ENCODE peak calls at places on chromosomes 2 and 18, in seven cellular contexts. C, T, R, G, B, E and J are unnamed samples.

GRCh38 chr18:7452331-7452730 is 114.8 kb upstream of the PTPRM start:
- DNase-seq in C (peak; percentile 58), E (peak; percentile 22), B (no peak), R (no peak), T (no peak), G (no peak), J (no peak)

GRCh38 chr2:149313512-149313972 is 16.8 kb upstream of the LYPD6 start:
- DNase-seq in R (no peak), T (peak; percentile 83), C (peak; percentile 71), E (peak; percentile 62), G (no peak), B (no peak), J (no peak)

GRCh38 chr2:75022516-75022915 is 64.1 kb downstream of the POLE4 start:
- DNase-seq in E (no peak), C (no peak), B (no peak), R (no peak), G (no peak), T (no peak), J (no peak)

GRCh38 chr2:46812381-46813024 is 103.1 kb downstream of the MCFD2 start:
- DNase-seq in B (no peak), E (peak; percentile 4), C (no peak), R (no peak), T (no peak), G (no peak), J (peak; percentile 12)

GRCh38 chr18:76822510-76823165 is at the start of gene ZNF236:
- DNase-seq in G (peak; percentile 38), R (peak; percentile 62), E (peak; percentile 84), C (peak; percentile 67), B (peak; percentile 79), T (peak; percentile 78), J (peak; percentile 73)

GRCh38 chr2:21715865-21716264 is 592.1 kb downstream of the TDRD15 start:
- DNase-seq in G (no peak), E (no peak), T (no peak), R (no peak), B (no peak), C (no peak), J (no peak)

GRCh38 chr2:159903404-159904126 is 105.6 kb upstream of the CD302 start:
- DNase-seq in B (peak; percentile 79), T (no peak), R (peak; percentile 56), E (peak; percentile 36), C (no peak), G (peak; percentile 20), J (peak; percentile 78)

GRCh38 chr18:47883771-47884413 is 46.6 kb downstream of the SMAD2 start:
- DNase-seq in R (no peak), B (no peak), C (peak; percentile 5), E (no peak), G (no peak), T (peak; percentile 13), J (no peak)

GRCh38 chr2:73984203-73984921 is at the start of gene TET3:
- DNase-seq in B (no peak), C (no peak), T (peak; percentile 34), G (no peak), R (peak; percentile 11), E (peak; percentile 77), J (peak; percentile 29)

GRCh38 chr18:32032609-32033008 is 14.0 kb downstream of the RNF125 start:
- DNase-seq in E (no peak), T (no peak), C (no peak), R (no peak), G (no peak), B (no peak), J (no peak)

GRCh38 chr2:185919155-185919554 is 180.6 kb downstream of the FSIP2 start:
- DNase-seq in C (no peak), T (no peak), R (no peak), G (no peak), E (no peak), B (no peak), J (no peak)

GRCh38 chr2:189168876-189169499 is 10.6 kb downstream of the COL5A2 start:
- DNase-seq in G (no peak), R (no peak), C (no peak), E (no peak), B (no peak), T (no peak), J (no peak)

GRCh38 chr18:48719388-48719787 is 180.6 kb downstream of the CTIF start:
- DNase-seq in C (no peak), E (no peak), T (no peak), B (no peak), R (no peak), G (no peak), J (no peak)

GRCh38 chr18:9091066-9091476 is 11.4 kb upstream of the NDUFV2 start:
- DNase-seq in R (no peak), B (no peak), T (no peak), C (no peak), E (no peak), G (no peak), J (peak; percentile 69)

GRCh38 chr2:196546151-196546919 is 93.2 kb upstream of the CCDC150 start:
- DNase-seq in E (no peak), T (no peak), G (no peak), B (no peak), R (no peak), C (no peak), J (no peak)

GRCh38 chr2:128640847-128641360 is 322.2 kb upstream of the HS6ST1 start:
- DNase-seq in E (no peak), T (no peak), C (no peak), R (no peak), G (no peak), B (no peak), J (no peak)

GRCh38 chr2:70888925-70889715 is 46.6 kb upstream of the ATP6V1B1 start:
- DNase-seq in R (no peak), T (no peak), C (no peak), B (no peak), G (no peak), E (peak; percentile 16), J (no peak)

GRCh38 chr2:27164960-27165763 is 16.4 kb downstream of the TCF23 start:
- DNase-seq in B (no peak), R (no peak), G (no peak), T (no peak), C (no peak), E (no peak), J (no peak)

GRCh38 chr2:85266424-85267041 is 61.3 kb downstream of the TGOLN2 start:
- DNase-seq in B (peak; percentile 77), R (peak; percentile 69), E (peak; percentile 78), C (no peak), G (peak; percentile 65), T (no peak), J (peak; percentile 80)

GRCh38 chr2:83112863-83113262 is 1346.2 kb downstream of the SUCLG1 start:
- DNase-seq in B (no peak), R (no peak), G (no peak), C (no peak), T (no peak), E (no peak), J (no peak)

GRCh38 chr2:105488198-105488757 is 89.4 kb upstream of the FHL2 start:
- DNase-seq in T (no peak), G (no peak), R (no peak), E (no peak), B (no peak), C (no peak), J (no peak)

GRCh38 chr2:16318474-16319195 is 347.0 kb downstream of the CYRIA start:
- DNase-seq in E (peak; percentile 36), R (no peak), B (no peak), C (no peak), T (no peak), G (no peak), J (no peak)

GRCh38 chr2:26300234-26300641 is 45.7 kb upstream of the SELENOI start:
- DNase-seq in G (no peak), R (no peak), B (no peak), C (peak; percentile 34), T (no peak), E (no peak), J (no peak)

GRCh38 chr18:70377317-70377799 is 88.5 kb downstream of the SOCS6 start:
- DNase-seq in G (no peak), T (no peak), B (no peak), E (no peak), R (no peak), C (no peak), J (no peak)

GRCh38 chr2:157269922-157270321 is 12.4 kb downstream of the GALNT5 start:
- DNase-seq in E (no peak), B (no peak), C (no peak), R (no peak), G (no peak), T (no peak), J (no peak)

GRCh38 chr2:108139521-108139920 is 100.2 kb upstream of the SULT1C3 start:
- DNase-seq in E (no peak), G (no peak), C (peak; percentile 13), R (no peak), B (no peak), T (no peak), J (no peak)

GRCh38 chr18:53819671-53820070 is 404.8 kb downstream of the MBD2 start:
- DNase-seq in G (no peak), R (no peak), C (no peak), E (no peak), B (no peak), T (no peak), J (no peak)

GRCh38 chr2:212021947-212022346 is 516.7 kb downstream of the ERBB4 start:
- DNase-seq in C (no peak), G (no peak), B (no peak), T (no peak), E (no peak), R (no peak), J (no peak)

GRCh38 chr2:241561811-241562210 is 3.3 kb downstream of the BOK start:
- DNase-seq in G (no peak), T (no peak), B (peak; percentile 15), E (no peak), R (no peak), C (peak; percentile 70), J (no peak)

GRCh38 chr18:13726972-13727331 is 479 bp downstream of the RNMT start:
- DNase-seq in C (peak; percentile 40), B (peak; percentile 63), E (no peak), G (no peak), T (no peak), R (peak; percentile 21), J (peak; percentile 45)

GRCh38 chr2:111698743-111699554 is 185.0 kb downstream of the ANAPC1 start:
- DNase-seq in C (peak; percentile 98), R (peak; percentile 55), B (peak; percentile 72), T (peak; percentile 39), G (no peak), E (no peak), J (peak; percentile 72)

GRCh38 chr2:113200236-113200635 is 26.5 kb downstream of the PSD4 start:
- DNase-seq in G (no peak), B (no peak), C (no peak), R (no peak), T (no peak), E (no peak), J (no peak)

GRCh38 chr2:181570833-181571661 is 85.9 kb downstream of the CERKL start:
- DNase-seq in B (no peak), T (no peak), E (no peak), C (no peak), R (no peak), G (no peak), J (no peak)

GRCh38 chr2:113685471-113685870 is 58.4 kb downstream of the RABL2A start:
- DNase-seq in B (no peak), T (no peak), E (no peak), C (no peak), R (no peak), G (no peak), J (no peak)

GRCh38 chr2:207239222-207239674 is 73.5 kb upstream of the KLF7 start:
- DNase-seq in C (peak; percentile 97), T (no peak), R (no peak), B (no peak), E (no peak), G (no peak), J (no peak)

GRCh38 chr18:55265916-55266488 is 306.7 kb upstream of the CCDC68 start:
- DNase-seq in E (no peak), B (no peak), T (no peak), R (no peak), G (no peak), C (no peak), J (no peak)